ENCODE peak calls at places on chromosomes 16 and 17, in nine cellular contexts. Y is uterus; G is small intestine; I is stimulated activated naive B cell treated with anti-CD40 and anti-IgM and Interleukin-4, amounts not matched to agents 10 μg/mL and 1 μg/mL and 100 μg/mL, for 72 hours; P is NCI-H146; T is Caki2; S is activated CD4-positive, alpha-beta T cell treated with anti-CD3 and anti-CD28 coated beads for 24 hours; M is psoas muscle; F is GM04504. E is an unnamed sample.

GRCh38 chr17:40541060-40541872 is 24.0 kb downstream of the CCR7 start:
- DNase-seq in F (no peak), G (peak), S (peak), T (no peak), M (no peak), P (no peak), Y (peak), I (no peak), E (peak)

GRCh38 chr16:17468611-17469010 is 2.1 kb downstream of the XYLT1 start:
- DNase-seq in I (no peak), T (no peak), G (no peak), S (no peak), P (no peak), Y (no peak), F (no peak), M (no peak), E (no peak)

GRCh38 chr17:17366941-17367885 is 64.0 kb downstream of the NT5M start:
- DNase-seq in F (no peak), M (peak), P (no peak), G (no peak), Y (no peak), I (no peak), S (no peak), T (no peak), E (no peak)

GRCh38 chr17:14919580-14920160 is 345.5 kb downstream of the PMP22 start:
- DNase-seq in S (no peak), T (no peak), F (no peak), Y (no peak), G (no peak), I (no peak), M (no peak), P (no peak), E (no peak)

GRCh38 chr16:67283039-67283825 is 3.9 kb downstream of the PLEKHG4 start:
- DNase-seq in P (no peak), S (no peak), I (no peak), T (peak), G (no peak), F (no peak), M (no peak), Y (no peak), E (no peak)

GRCh38 chr17:869067-869466 is 86.9 kb downstream of the MRM3 start:
- DNase-seq in T (no peak), I (no peak), Y (peak), P (no peak), G (no peak), S (no peak), M (peak), F (peak), E (no peak)

GRCh38 chr16:67834242-67834614 is 7.9 kb upstream of the THAP11 start:
- DNase-seq in Y (no peak), M (no peak), F (no peak), I (no peak), T (no peak), G (no peak), P (no peak), S (no peak), E (no peak)

GRCh38 chr16:12639044-12639443 is 164.6 kb downstream of the CPPED1 start:
- DNase-seq in M (no peak), S (no peak), T (peak), Y (no peak), P (no peak), G (no peak), I (no peak), F (peak), E (no peak)

GRCh38 chr16:49755291-49755611 is 100.7 kb downstream of the ZNF423 start:
- DNase-seq in M (no peak), G (peak), T (peak), I (no peak), Y (peak), P (peak), F (peak), S (no peak), E (no peak)

GRCh38 chr16:79286646-79287423 is 313.7 kb downstream of the MAF start:
- DNase-seq in G (peak), I (peak), P (peak), F (no peak), S (no peak), Y (no peak), M (peak), T (no peak), E (no peak)

GRCh38 chr16:81136331-81137011 is 40.3 kb upstream of the GCSH start:
- DNase-seq in F (no peak), M (no peak), S (no peak), T (no peak), P (no peak), I (no peak), Y (no peak), G (no peak), E (no peak)

GRCh38 chr16:12906271-12906670 is 4.9 kb downstream of the SHISA9 start:
- DNase-seq in G (no peak), I (no peak), F (no peak), Y (no peak), P (no peak), S (no peak), M (no peak), T (no peak), E (no peak)

GRCh38 chr17:37610971-37611370 is 1.8 kb upstream of the SYNRG start:
- DNase-seq in Y (no peak), P (no peak), M (no peak), I (no peak), G (no peak), T (no peak), S (no peak), F (no peak), E (no peak)

GRCh38 chr17:9356488-9356911 is 219.1 kb downstream of the STX8 start:
- DNase-seq in S (no peak), I (no peak), T (no peak), G (no peak), P (no peak), F (no peak), M (no peak), Y (no peak), E (no peak)

E was measured in stimulated activated effector memory CD8-positive, alpha-beta T cell treated with anti-CD3 and anti-CD28 coated beads, Interleukin-12 subunit alpha, Interleukin-12 subunit beta, amount 100 ng/mL, for 72 hours.